ENCODE peak calls at places on chromosomes 2 and 18, in eight cellular contexts. One of them, this sample, is unnamed. For H3K4me1, the result is how much of the 10 kb centered on the place peaks cover.

GRCh38 chr2:239098288-239098970 is 250.5 kb downstream of the TWIST2 start:
- DNase-seq in keratinocyte: peak
- DNase-seq in breast epithelium: peak
- DNase-seq in thoracic aorta: no peak
- DNase-seq in upper lobe of right lung: no peak
- DNase-seq in colonic mucosa: no peak
- DNase-seq in gastrocnemius medialis: no peak
- DNase-seq in Peyer's patch: no peak
- DNase-seq in this sample: no peak

GRCh38 chr18:58493070-58493469 is 135.8 kb downstream of the ALPK2 start:
- DNase-seq in keratinocyte: no peak
- DNase-seq in breast epithelium: no peak
- DNase-seq in thoracic aorta: no peak
- DNase-seq in upper lobe of right lung: no peak
- DNase-seq in colonic mucosa: no peak
- DNase-seq in gastrocnemius medialis: no peak
- DNase-seq in Peyer's patch: no peak
- DNase-seq in this sample: no peak

GRCh38 chr2:174603280-174603679 is 5.7 kb upstream of the WIPF1 start:
- DNase-seq in keratinocyte: no peak
- DNase-seq in breast epithelium: no peak
- DNase-seq in thoracic aorta: no peak
- DNase-seq in upper lobe of right lung: no peak
- DNase-seq in colonic mucosa: peak
- DNase-seq in gastrocnemius medialis: peak
- DNase-seq in Peyer's patch: no peak
- DNase-seq in this sample: peak

GRCh38 chr2:141611143-141611571 is 519.7 kb downstream of the LRP1B start:
- DNase-seq in keratinocyte: no peak
- DNase-seq in breast epithelium: no peak
- DNase-seq in thoracic aorta: no peak
- DNase-seq in upper lobe of right lung: no peak
- DNase-seq in colonic mucosa: no peak
- DNase-seq in gastrocnemius medialis: no peak
- DNase-seq in Peyer's patch: no peak
- DNase-seq in this sample: no peak

GRCh38 chr18:75364512-75364911 is 63.0 kb downstream of the SMIM21 start:
- DNase-seq in keratinocyte: no peak
- DNase-seq in breast epithelium: no peak
- DNase-seq in thoracic aorta: no peak
- DNase-seq in upper lobe of right lung: no peak
- DNase-seq in colonic mucosa: no peak
- DNase-seq in gastrocnemius medialis: no peak
- DNase-seq in Peyer's patch: no peak
- DNase-seq in this sample: no peak

GRCh38 chr2:160174322-160174721 is 25.8 kb downstream of the ITGB6 start:
- DNase-seq in keratinocyte: no peak
- DNase-seq in breast epithelium: no peak
- DNase-seq in thoracic aorta: no peak
- DNase-seq in upper lobe of right lung: no peak
- DNase-seq in colonic mucosa: no peak
- DNase-seq in gastrocnemius medialis: no peak
- DNase-seq in Peyer's patch: no peak
- DNase-seq in this sample: no peak

GRCh38 chr2:20450201-20451108 is 3.6 kb downstream of the RHOB start:
- DNase-seq in keratinocyte: no peak
- DNase-seq in breast epithelium: peak
- DNase-seq in thoracic aorta: no peak
- DNase-seq in upper lobe of right lung: no peak
- DNase-seq in colonic mucosa: peak
- DNase-seq in gastrocnemius medialis: peak
- DNase-seq in Peyer's patch: no peak
- DNase-seq in this sample: peak

GRCh38 chr2:211035548-211036185 is 479.3 kb downstream of the CPS1 start:
- DNase-seq in keratinocyte: no peak
- DNase-seq in breast epithelium: no peak
- DNase-seq in thoracic aorta: no peak
- DNase-seq in upper lobe of right lung: no peak
- DNase-seq in colonic mucosa: peak
- DNase-seq in gastrocnemius medialis: no peak
- DNase-seq in Peyer's patch: no peak
- DNase-seq in this sample: no peak

GRCh38 chr2:20091305-20091991 is 40.0 kb upstream of the LAPTM4A start:
- DNase-seq in keratinocyte: peak
- DNase-seq in breast epithelium: no peak
- DNase-seq in thoracic aorta: no peak
- DNase-seq in upper lobe of right lung: no peak
- DNase-seq in colonic mucosa: no peak
- DNase-seq in gastrocnemius medialis: peak
- DNase-seq in Peyer's patch: no peak
- DNase-seq in this sample: peak

GRCh38 chr18:74082476-74083070 is 65.1 kb downstream of the FBXO15 start:
- DNase-seq in keratinocyte: no peak
- DNase-seq in breast epithelium: peak
- DNase-seq in thoracic aorta: no peak
- DNase-seq in upper lobe of right lung: peak
- DNase-seq in colonic mucosa: peak
- DNase-seq in gastrocnemius medialis: no peak
- DNase-seq in Peyer's patch: peak
- DNase-seq in this sample: peak

GRCh38 chr2:60679059-60679780 is 76.8 kb upstream of the PAPOLG start:
- DNase-seq in keratinocyte: no peak
- DNase-seq in breast epithelium: no peak
- DNase-seq in thoracic aorta: no peak
- DNase-seq in upper lobe of right lung: no peak
- DNase-seq in colonic mucosa: no peak
- DNase-seq in gastrocnemius medialis: no peak
- DNase-seq in Peyer's patch: no peak
- DNase-seq in this sample: no peak

GRCh38 chr2:42618972-42619371 is 50.5 kb downstream of the MTA3 start:
- DNase-seq in keratinocyte: no peak
- DNase-seq in breast epithelium: no peak
- DNase-seq in thoracic aorta: no peak
- DNase-seq in upper lobe of right lung: no peak
- DNase-seq in colonic mucosa: no peak
- DNase-seq in gastrocnemius medialis: no peak
- DNase-seq in Peyer's patch: no peak
- DNase-seq in this sample: no peak

GRCh38 chr2:10414000-10414451 is 34.1 kb downstream of the ODC1 start:
- DNase-seq in keratinocyte: no peak
- DNase-seq in breast epithelium: no peak
- DNase-seq in thoracic aorta: no peak
- DNase-seq in upper lobe of right lung: no peak
- DNase-seq in colonic mucosa: peak
- DNase-seq in gastrocnemius medialis: no peak
- DNase-seq in Peyer's patch: peak
- DNase-seq in this sample: no peak

DNA sequence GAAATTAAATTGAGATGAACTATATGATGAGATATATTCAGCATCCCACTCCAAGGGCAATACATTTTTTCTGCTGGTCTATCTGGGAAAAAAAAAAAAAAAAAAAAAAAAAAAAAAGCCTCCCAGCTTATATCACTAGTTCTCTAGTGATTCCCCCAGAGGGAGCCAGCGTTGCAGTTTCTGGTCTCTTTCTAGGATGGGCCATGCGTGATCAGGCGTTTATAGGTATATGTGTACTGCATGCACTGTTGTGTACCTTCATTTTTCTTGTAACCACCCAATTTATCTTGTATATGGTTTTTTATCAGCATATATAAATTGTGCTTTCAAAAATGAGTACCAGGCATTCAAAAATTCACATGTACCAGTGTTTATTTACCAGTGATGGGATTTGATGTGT is 35.1 kb downstream of the DCDC2C start:
- DNase-seq in keratinocyte: no peak
- DNase-seq in breast epithelium: no peak
- DNase-seq in thoracic aorta: no peak
- DNase-seq in upper lobe of right lung: no peak
- DNase-seq in colonic mucosa: no peak
- DNase-seq in gastrocnemius medialis: no peak
- DNase-seq in Peyer's patch: no peak
- DNase-seq in this sample: no peak
- TF ChIP-seq CTCF in keratinocyte: no peak
- TF ChIP-seq CTCF in breast epithelium: no peak
- TF ChIP-seq CTCF in thoracic aorta: no peak
- TF ChIP-seq CTCF in upper lobe of right lung: no peak
- TF ChIP-seq CTCF in colonic mucosa: no peak
- TF ChIP-seq CTCF in gastrocnemius medialis: no peak
- TF ChIP-seq CTCF in Peyer's patch: no peak
- TF ChIP-seq CTCF in this sample: no peak

GRCh38 chr2:54591551-54591950 is 131.9 kb upstream of the EML6 start:
- DNase-seq in keratinocyte: no peak
- DNase-seq in breast epithelium: no peak
- DNase-seq in thoracic aorta: no peak
- DNase-seq in upper lobe of right lung: no peak
- DNase-seq in colonic mucosa: no peak
- DNase-seq in gastrocnemius medialis: no peak
- DNase-seq in Peyer's patch: no peak
- DNase-seq in this sample: no peak

GRCh38 chr2:54589038-54589339 is 132.9 kb downstream of the SPTBN1 start:
- DNase-seq in keratinocyte: no peak
- DNase-seq in breast epithelium: no peak
- DNase-seq in thoracic aorta: no peak
- DNase-seq in upper lobe of right lung: no peak
- DNase-seq in colonic mucosa: no peak
- DNase-seq in gastrocnemius medialis: no peak
- DNase-seq in Peyer's patch: no peak
- DNase-seq in this sample: no peak

GRCh38 chr2:54588244-54588899 is 132.2 kb downstream of the SPTBN1 start:
- DNase-seq in keratinocyte: no peak
- DNase-seq in breast epithelium: no peak
- DNase-seq in thoracic aorta: no peak
- DNase-seq in upper lobe of right lung: no peak
- DNase-seq in colonic mucosa: no peak
- DNase-seq in gastrocnemius medialis: no peak
- DNase-seq in Peyer's patch: no peak
- DNase-seq in this sample: no peak

GRCh38 chr2:54590216-54590961 is 133.1 kb upstream of the EML6 start:
- DNase-seq in keratinocyte: no peak
- DNase-seq in breast epithelium: no peak
- DNase-seq in thoracic aorta: no peak
- DNase-seq in upper lobe of right lung: no peak
- DNase-seq in colonic mucosa: no peak
- DNase-seq in gastrocnemius medialis: no peak
- DNase-seq in Peyer's patch: no peak
- DNase-seq in this sample: no peak

DNA sequence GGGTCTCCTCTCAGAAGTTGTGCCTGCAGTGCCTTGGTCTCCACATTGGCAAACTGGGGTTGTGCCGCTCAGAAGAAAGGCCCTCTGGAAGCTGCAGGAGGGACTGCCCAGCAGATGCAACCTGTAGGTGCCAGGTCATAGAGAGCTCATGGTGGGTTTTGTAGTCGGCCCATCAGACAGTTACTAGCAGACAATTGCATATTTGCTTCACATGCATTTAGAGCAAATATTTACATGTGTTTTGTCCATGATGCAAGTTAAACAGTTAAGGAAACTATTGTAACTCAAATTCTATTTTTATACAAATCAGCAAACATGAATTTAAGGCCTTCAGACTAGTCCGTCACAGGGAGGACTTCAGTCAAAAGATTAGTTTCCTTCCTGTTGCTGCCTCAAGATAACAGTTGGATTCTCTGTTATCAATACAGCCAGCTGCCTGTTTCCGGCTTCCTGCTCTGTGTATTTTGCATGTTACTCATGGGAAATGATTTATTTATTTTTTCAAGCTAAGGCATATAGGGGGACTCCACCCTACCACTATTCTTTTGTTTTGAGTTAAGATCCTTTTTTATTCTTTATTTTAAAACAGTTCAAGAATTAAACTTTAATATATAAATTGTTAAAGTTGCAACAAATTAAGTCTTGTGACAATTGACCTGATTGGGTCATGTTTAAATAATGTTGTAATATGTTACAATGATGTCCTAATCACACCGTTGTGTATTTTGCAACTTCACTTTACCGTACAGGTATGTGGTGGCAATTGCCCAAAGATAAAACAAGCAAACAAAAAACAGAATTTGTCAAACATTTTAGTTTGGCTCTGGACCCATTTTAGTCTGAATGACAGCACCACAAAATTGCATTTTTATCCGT is 133.5 kb downstream of the SPTBN1 start:
- DNase-seq in keratinocyte: no peak
- DNase-seq in breast epithelium: no peak
- DNase-seq in thoracic aorta: no peak
- DNase-seq in upper lobe of right lung: no peak
- DNase-seq in colonic mucosa: peak
- DNase-seq in gastrocnemius medialis: no peak
- DNase-seq in Peyer's patch: no peak
- DNase-seq in this sample: peak
- H3K4me1 ChIP-seq in keratinocyte: under half
- H3K4me1 ChIP-seq in breast epithelium: under half
- H3K4me1 ChIP-seq in thoracic aorta: under half
- H3K4me1 ChIP-seq in upper lobe of right lung: half or more
- H3K4me1 ChIP-seq in colonic mucosa: under half
- H3K4me1 ChIP-seq in gastrocnemius medialis: under half
- H3K4me1 ChIP-seq in Peyer's patch: under half
- H3K4me1 ChIP-seq in this sample: half or more

GRCh38 chr2:99485824-99486223 is 4.0 kb downstream of the REV1 start:
- DNase-seq in keratinocyte: no peak
- DNase-seq in breast epithelium: no peak
- DNase-seq in thoracic aorta: no peak
- DNase-seq in upper lobe of right lung: no peak
- DNase-seq in colonic mucosa: no peak
- DNase-seq in gastrocnemius medialis: no peak
- DNase-seq in Peyer's patch: no peak
- DNase-seq in this sample: no peak
- H3K27ac ChIP-seq in keratinocyte: peak
- H3K27ac ChIP-seq in breast epithelium: no peak
- H3K27ac ChIP-seq in thoracic aorta: no peak
- H3K27ac ChIP-seq in upper lobe of right lung: no peak
- H3K27ac ChIP-seq in colonic mucosa: no peak
- H3K27ac ChIP-seq in gastrocnemius medialis: no peak
- H3K27ac ChIP-seq in Peyer's patch: no peak
- H3K27ac ChIP-seq in this sample: no peak

GRCh38 chr2:6352247-6352646 is 513.5 kb downstream of the CMPK2 start:
- DNase-seq in keratinocyte: no peak
- DNase-seq in breast epithelium: no peak
- DNase-seq in thoracic aorta: no peak
- DNase-seq in upper lobe of right lung: no peak
- DNase-seq in colonic mucosa: no peak
- DNase-seq in gastrocnemius medialis: no peak
- DNase-seq in Peyer's patch: no peak
- DNase-seq in this sample: no peak

GRCh38 chr2:6356127-6356761 is 509.5 kb downstream of the CMPK2 start:
- DNase-seq in keratinocyte: no peak
- DNase-seq in breast epithelium: no peak
- DNase-seq in thoracic aorta: no peak
- DNase-seq in upper lobe of right lung: no peak
- DNase-seq in colonic mucosa: no peak
- DNase-seq in gastrocnemius medialis: no peak
- DNase-seq in Peyer's patch: no peak
- DNase-seq in this sample: no peak

GRCh38 chr2:6353669-6354068 is 512.0 kb downstream of the CMPK2 start:
- DNase-seq in keratinocyte: no peak
- DNase-seq in breast epithelium: no peak
- DNase-seq in thoracic aorta: no peak
- DNase-seq in upper lobe of right lung: no peak
- DNase-seq in colonic mucosa: no peak
- DNase-seq in gastrocnemius medialis: no peak
- DNase-seq in Peyer's patch: no peak
- DNase-seq in this sample: no peak

GRCh38 chr2:6354546-6354945 is 511.2 kb downstream of the CMPK2 start:
- DNase-seq in keratinocyte: no peak
- DNase-seq in breast epithelium: no peak
- DNase-seq in thoracic aorta: no peak
- DNase-seq in upper lobe of right lung: no peak
- DNase-seq in colonic mucosa: no peak
- DNase-seq in gastrocnemius medialis: no peak
- DNase-seq in Peyer's patch: no peak
- DNase-seq in this sample: no peak

GRCh38 chr2:6352906-6353515 is 512.7 kb downstream of the CMPK2 start:
- DNase-seq in keratinocyte: no peak
- DNase-seq in breast epithelium: no peak
- DNase-seq in thoracic aorta: no peak
- DNase-seq in upper lobe of right lung: peak
- DNase-seq in colonic mucosa: peak
- DNase-seq in gastrocnemius medialis: peak
- DNase-seq in Peyer's patch: peak
- DNase-seq in this sample: peak
- TF ChIP-seq CTCF in keratinocyte: no peak
- TF ChIP-seq CTCF in breast epithelium: no peak
- TF ChIP-seq CTCF in thoracic aorta: no peak
- TF ChIP-seq CTCF in upper lobe of right lung: peak
- TF ChIP-seq CTCF in colonic mucosa: peak
- TF ChIP-seq CTCF in gastrocnemius medialis: peak
- TF ChIP-seq CTCF in Peyer's patch: no peak
- TF ChIP-seq CTCF in this sample: peak